ENCODE peak calls at places on chromosomes 13 and 19, in seven cellular contexts. T, Y, N, J, S, M and Z are unnamed samples.

GRCh38 chr19:56603829-56604228 is 8.7 kb downstream of the ZNF71 start:
- DNase-seq in T (no peak), Y (no peak), N (no peak), J (no peak), S (no peak), M (no peak), Z (no peak)

GRCh38 chr19:46493236-46494114 is 2.2 kb downstream of the PNMA8B start:
- DNase-seq in T (no peak), Y (no peak), N (no peak), J (peak; percentile 71), S (peak; percentile 50), M (peak; percentile 54), Z (no peak)

GRCh38 chr19:31553112-31553843 is 204.0 kb upstream of the TSHZ3 start:
- DNase-seq in T (no peak), Y (no peak), N (no peak), J (no peak), S (no peak), M (no peak), Z (no peak)

GRCh38 chr13:90640976-90641375 is 706.5 kb upstream of the MIR17HG start:
- DNase-seq in T (no peak), Y (no peak), N (peak; percentile 71), J (no peak), S (no peak), M (no peak), Z (peak; percentile 7)

GRCh38 chr13:76751278-76751677 is 134.9 kb downstream of the KCTD12 start:
- DNase-seq in T (no peak), Y (no peak), N (no peak), J (no peak), S (no peak), M (no peak), Z (no peak)

GRCh38 chr19:38837656-38838121 is 6.1 kb upstream of the ECH1 start:
- DNase-seq in T (no peak), Y (no peak), N (peak; percentile 83), J (peak; percentile 20), S (no peak), M (no peak), Z (no peak)

GRCh38 chr19:18322318-18322758 is 538 bp downstream of the LSM4 start:
- DNase-seq in T (peak; percentile 81), Y (peak; percentile 36), N (peak; percentile 68), J (no peak), S (no peak), M (peak; percentile 46), Z (no peak)

GRCh38 chr13:46369506-46370268 is 17.4 kb downstream of the RUBCNL start:
- DNase-seq in T (no peak), Y (no peak), N (peak; percentile 60), J (no peak), S (no peak), M (no peak), Z (no peak)

GRCh38 chr19:4987692-4988370 is 18.9 kb downstream of the KDM4B start:
- DNase-seq in T (no peak), Y (no peak), N (no peak), J (peak; percentile 51), S (no peak), M (no peak), Z (no peak)

GRCh38 chr13:112779856-112780604 is 90.2 kb downstream of the ATP11A start:
- DNase-seq in T (no peak), Y (no peak), N (peak; percentile 14), J (no peak), S (no peak), M (no peak), Z (no peak)

GRCh38 chr19:33841685-33842084 is 45.0 kb downstream of the KCTD15 start:
- DNase-seq in T (no peak), Y (no peak), N (no peak), J (no peak), S (no peak), M (no peak), Z (no peak)

GRCh38 chr13:33323766-33324525 is 38.4 kb upstream of the STARD13 start:
- DNase-seq in T (no peak), Y (no peak), N (peak; percentile 46), J (no peak), S (no peak), M (no peak), Z (peak; percentile 12)

GRCh38 chr19:4829001-4829712 is 2.4 kb downstream of the TICAM1 start:
- DNase-seq in T (peak; percentile 79), Y (no peak), N (no peak), J (no peak), S (no peak), M (no peak), Z (no peak)

GRCh38 chr19:306151-306900 is 15.1 kb upstream of the PLPP2 start:
- DNase-seq in T (no peak), Y (no peak), N (no peak), J (peak; percentile 45), S (no peak), M (no peak), Z (no peak)

GRCh38 chr19:11942843-11943108 is 17.9 kb downstream of the ZNF700 start:
- DNase-seq in T (no peak), Y (no peak), N (no peak), J (no peak), S (no peak), M (no peak), Z (no peak)

GRCh38 chr13:28513745-28514144 is 18.8 kb upstream of the FLT1 start:
- DNase-seq in T (no peak), Y (no peak), N (no peak), J (no peak), S (no peak), M (no peak), Z (no peak)

GRCh38 chr13:43044720-43045301 is 21.4 kb downstream of the DNAJC15 start:
- DNase-seq in T (no peak), Y (no peak), N (no peak), J (no peak), S (no peak), M (no peak), Z (no peak)

GRCh38 chr13:56561327-56561726 is 579.4 kb upstream of the PRR20A start:
- DNase-seq in T (no peak), Y (no peak), N (no peak), J (no peak), S (no peak), M (no peak), Z (no peak)

GRCh38 chr13:94859812-94860210 is 147.5 kb upstream of the SOX21 start:
- DNase-seq in T (no peak), Y (no peak), N (no peak), J (no peak), S (no peak), M (no peak), Z (no peak)

GRCh38 chr19:575527-576506 is 3.4 kb downstream of the BSG start:
- DNase-seq in T (no peak), Y (no peak), N (peak; percentile 67), J (peak; percentile 89), S (no peak), M (peak; percentile 81), Z (no peak)

GRCh38 chr13:40094056-40094455 is 438.6 kb downstream of the COG6 start:
- DNase-seq in T (no peak), Y (no peak), N (no peak), J (no peak), S (no peak), M (no peak), Z (no peak)

GRCh38 chr13:110914293-110915056 is 394 bp downstream of the ANKRD10 start:
- DNase-seq in T (peak; percentile 84), Y (peak; percentile 68), N (peak; percentile 79), J (peak; percentile 92), S (peak; percentile 55), M (peak; percentile 90), Z (peak; percentile 53)

GRCh38 chr13:97979556-97979955 is 26.1 kb downstream of the IPO5 start:
- DNase-seq in T (no peak), Y (no peak), N (no peak), J (no peak), S (no peak), M (no peak), Z (no peak)

GRCh38 chr13:37131092-37131491 is 25.6 kb upstream of the CSNK1A1L start:
- DNase-seq in T (no peak), Y (no peak), N (no peak), J (no peak), S (no peak), M (no peak), Z (no peak)

GRCh38 chr13:46165485-46166220 is 16.3 kb downstream of the LCP1 start:
- DNase-seq in T (no peak), Y (no peak), N (peak; percentile 53), J (no peak), S (no peak), M (no peak), Z (no peak)

GRCh38 chr13:93345642-93346220 is 119.1 kb downstream of the GPC6 start:
- DNase-seq in T (no peak), Y (no peak), N (no peak), J (no peak), S (no peak), M (no peak), Z (no peak)

GRCh38 chr13:110405597-110406450 is 98.7 kb downstream of the COL4A2 start:
- DNase-seq in T (no peak), Y (no peak), N (peak; percentile 82), J (no peak), S (no peak), M (no peak), Z (no peak)

GRCh38 chr19:48933382-48933932 is at the start of gene DHDH:
- DNase-seq in T (peak; percentile 94), Y (peak; percentile 49), N (peak; percentile 71), J (peak; percentile 72), S (peak; percentile 87), M (peak; percentile 67), Z (peak; percentile 41)

GRCh38 chr13:66965146-66965545 is 265.0 kb downstream of the PCDH9 start:
- DNase-seq in T (no peak), Y (no peak), N (no peak), J (no peak), S (no peak), M (no peak), Z (no peak)

GRCh38 chr13:90943961-90944360 is 403.5 kb upstream of the MIR17HG start:
- DNase-seq in T (no peak), Y (no peak), N (no peak), J (no peak), S (no peak), M (no peak), Z (no peak)

GRCh38 chr13:30082391-30082790 is 225.0 kb downstream of the KATNAL1 start:
- DNase-seq in T (no peak), Y (no peak), N (no peak), J (no peak), S (no peak), M (no peak), Z (no peak)

GRCh38 chr13:30708541-30708940 is 26.8 kb upstream of the ALOX5AP start:
- DNase-seq in T (no peak), Y (no peak), N (peak; percentile 52), J (no peak), S (no peak), M (no peak), Z (no peak)

GRCh38 chr13:103351035-103351828 is 285.0 kb upstream of the SLC10A2 start:
- DNase-seq in T (no peak), Y (no peak), N (no peak), J (no peak), S (no peak), M (peak; percentile 26), Z (no peak)

GRCh38 chr13:21948781-21949474 is 278.1 kb downstream of the FGF9 start:
- DNase-seq in T (no peak), Y (no peak), N (no peak), J (no peak), S (no peak), M (no peak), Z (no peak)

GRCh38 chr13:25796474-25796873 is 255.3 kb downstream of the SHISA2 start:
- DNase-seq in T (no peak), Y (no peak), N (no peak), J (no peak), S (no peak), M (no peak), Z (no peak)

GRCh38 chr19:44891016-44891882 is at the start of gene TOMM40:
- DNase-seq in T (peak; percentile 100), Y (peak; percentile 99), N (peak; percentile 27), J (peak; percentile 100), S (peak; percentile 100), M (peak; percentile 100), Z (peak; percentile 100)

GRCh38 chr19:39941615-39942507 is 7.4 kb upstream of the FCGBP start:
- DNase-seq in T (no peak), Y (no peak), N (peak; percentile 47), J (no peak), S (peak; percentile 56), M (no peak), Z (no peak)

GRCh38 chr13:110444226-110444653 is 117.3 kb downstream of the RAB20 start:
- DNase-seq in T (no peak), Y (no peak), N (peak; percentile 54), J (no peak), S (no peak), M (peak; percentile 31), Z (no peak)